ENCODE peak calls at places on chromosomes 6 and 20, in seven cellular contexts. J is dorsolateral prefrontal cortex, F is transverse colon, P is GM12878, U is Peyer's patch, K is choroid plexus epithelial cell, Z is astrocyte of the spinal cord. B is an unnamed sample.
A peak's percentile ranks its signal among the peaks of the same experiment; 100 is the strongest.

GRCh38 chr6:148427333-148427732 is 84.7 kb downstream of the SASH1 start:
- DNase-seq in P (no peak), Z (no peak), U (no peak), J (no peak), K (peak; percentile 66), F (no peak), B (no peak)

GRCh38 chr20:62602550-62602949 is 39.8 kb upstream of the SLCO4A1 start:
- DNase-seq in Z (no peak), P (no peak), F (peak; percentile 23), K (no peak), U (no peak), J (no peak), B (no peak)

GRCh38 chr6:147567141-147567805 is 58.8 kb downstream of the SAMD5 start:
- DNase-seq in P (no peak), J (no peak), U (no peak), K (peak; percentile 13), F (no peak), Z (no peak), B (no peak)

GRCh38 chr6:112014483-112014882 is 39.4 kb upstream of the CCN6 start:
- DNase-seq in F (no peak), J (no peak), Z (peak; percentile 72), K (peak; percentile 64), U (no peak), P (no peak), B (peak; percentile 79)

GRCh38 chr6:130434174-130434873 is 68.5 kb downstream of the TMEM200A start:
- DNase-seq in P (no peak), J (no peak), F (no peak), K (peak; percentile 84), Z (peak; percentile 77), U (no peak), B (peak; percentile 51)

GRCh38 chr6:158565482-158566040 is 5.7 kb downstream of the TMEM181 start:
- DNase-seq in P (no peak), Z (no peak), J (no peak), U (no peak), K (no peak), F (no peak), B (no peak)

GRCh38 chr6:24283043-24283985 is 74.5 kb downstream of the DCDC2 start:
- DNase-seq in U (peak; percentile 19), J (no peak), K (peak; percentile 92), F (peak; percentile 72), P (peak; percentile 59), Z (peak; percentile 85), B (peak; percentile 59)

GRCh38 chr20:52493177-52493711 is 301.7 kb upstream of the ZFP64 start:
- DNase-seq in U (no peak), Z (peak; percentile 25), F (no peak), J (no peak), P (no peak), K (peak; percentile 9), B (no peak)

GRCh38 chr6:156747715-156748114 is 29.5 kb upstream of the ARID1B start:
- DNase-seq in J (no peak), F (no peak), P (no peak), Z (no peak), U (no peak), K (no peak), B (no peak)

GRCh38 chr20:57210054-57210910 is 56.2 kb downstream of the BMP7 start:
- DNase-seq in J (no peak), K (no peak), P (no peak), Z (no peak), U (no peak), F (peak; percentile 17), B (no peak)

GRCh38 chr6:22332726-22333125 is 35.9 kb upstream of the PRL start:
- DNase-seq in K (no peak), P (no peak), Z (no peak), U (no peak), F (no peak), J (no peak), B (no peak)

GRCh38 chr20:38434310-38434741 is 802 bp downstream of the SNHG17 start:
- DNase-seq in Z (no peak), J (no peak), P (no peak), U (peak; percentile 33), K (peak; percentile 46), F (no peak), B (no peak)

GRCh38 chr20:17863577-17864292 is 104.9 kb downstream of the SNX5 start:
- DNase-seq in Z (peak; percentile 37), J (no peak), F (peak; percentile 87), K (no peak), U (no peak), P (no peak), B (no peak)

GRCh38 chr20:46970937-46971630 is 76.4 kb downstream of the EYA2 start:
- DNase-seq in J (no peak), U (no peak), F (no peak), K (peak; percentile 87), Z (peak; percentile 81), P (no peak), B (peak; percentile 91)

GRCh38 chr6:7264041-7264440 is 49.0 kb downstream of the SSR1 start:
- DNase-seq in F (no peak), Z (no peak), P (no peak), K (no peak), U (peak; percentile 9), J (no peak), B (no peak)

GRCh38 chr6:20331625-20332024 is 70.1 kb upstream of the E2F3 start:
- DNase-seq in P (no peak), U (no peak), Z (no peak), J (no peak), K (no peak), F (no peak), B (no peak)
- TF ChIP-seq CTCF in P (no peak), U (no peak), Z (no peak), J (no peak), K (no peak), F (no peak), B (no peak)

DNA sequence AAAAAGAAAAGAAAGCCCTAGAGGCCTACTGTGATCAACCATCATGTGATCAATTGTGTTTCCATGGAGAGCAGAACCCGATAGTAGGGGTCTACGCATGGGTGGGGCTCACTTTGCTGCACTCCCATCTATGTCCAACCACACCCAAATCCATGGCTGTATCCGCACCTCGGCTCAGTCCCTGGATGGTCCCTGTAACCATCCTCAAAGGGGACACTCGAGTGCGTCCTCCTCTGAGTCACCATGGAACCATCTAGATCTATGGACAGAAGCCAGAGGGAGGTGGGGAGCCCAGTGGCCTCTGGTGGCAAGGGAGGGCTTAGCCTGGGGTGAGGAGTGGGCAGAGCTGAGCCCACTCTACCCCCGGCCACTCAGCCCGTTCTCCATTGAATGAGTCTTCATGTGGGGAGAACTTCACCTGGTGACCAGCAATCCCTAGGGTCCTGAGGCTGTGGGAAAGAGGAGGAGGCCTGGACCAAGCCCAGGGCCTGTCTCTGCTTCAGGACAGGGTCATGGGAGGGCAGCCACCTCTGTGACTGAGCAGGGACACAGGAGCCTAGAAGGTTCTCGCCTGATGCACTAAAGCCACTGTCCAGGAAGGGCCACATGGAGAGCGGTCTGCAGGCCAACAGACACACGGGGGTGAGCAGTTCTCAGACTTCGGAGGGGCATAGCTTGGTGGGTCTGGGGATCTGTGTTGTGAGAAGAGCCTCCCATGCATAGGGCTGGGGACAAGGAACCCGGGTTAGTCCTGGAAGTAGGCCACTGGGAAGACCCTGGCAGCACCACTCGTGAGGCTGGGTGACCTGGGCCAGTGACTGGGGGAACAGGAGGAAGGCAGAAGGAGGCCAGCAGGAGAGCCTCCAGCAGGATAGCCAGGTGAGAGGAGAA is 19.3 kb downstream of the RAET1L start:
- DNase-seq in P (no peak), K (no peak), Z (no peak), F (no peak), J (no peak), U (no peak), B (no peak)
- TF ChIP-seq CTCF in P (no peak), K (no peak), Z (no peak), F (no peak), J (no peak), U (no peak), B (no peak)

GRCh38 chr20:60048634-60049578 is 90.7 kb downstream of the CDH26 start:
- DNase-seq in P (no peak), Z (no peak), U (no peak), K (no peak), F (no peak), J (no peak), B (no peak)

GRCh38 chr20:60052322-60052721 is 94.1 kb downstream of the CDH26 start:
- DNase-seq in Z (no peak), P (no peak), K (no peak), U (no peak), J (no peak), F (no peak), B (no peak)

GRCh38 chr20:60049601-60050000 is 91.4 kb downstream of the CDH26 start:
- DNase-seq in F (no peak), J (no peak), K (no peak), U (no peak), P (no peak), Z (no peak), B (peak; percentile 10)

GRCh38 chr20:60053125-60053812 is 95.0 kb downstream of the CDH26 start:
- DNase-seq in Z (no peak), P (no peak), K (no peak), F (no peak), J (no peak), U (no peak), B (no peak)

GRCh38 chr20:60050193-60050960 is 92.2 kb downstream of the CDH26 start:
- DNase-seq in J (no peak), U (no peak), K (no peak), F (peak; percentile 21), Z (no peak), P (no peak), B (no peak)
- TF ChIP-seq CTCF in J (no peak), U (no peak), K (no peak), F (no peak), Z (no peak), P (peak; percentile 9), B (peak; percentile 62)

GRCh38 chr6:161829186-161829794 is 555.4 kb upstream of the AGPAT4 start:
- DNase-seq in P (no peak), Z (peak; percentile 30), J (no peak), U (no peak), F (no peak), K (no peak), B (no peak)
- TF ChIP-seq CTCF in P (no peak), Z (peak; percentile 8), J (no peak), U (no peak), F (no peak), K (no peak), B (no peak)

DNA sequence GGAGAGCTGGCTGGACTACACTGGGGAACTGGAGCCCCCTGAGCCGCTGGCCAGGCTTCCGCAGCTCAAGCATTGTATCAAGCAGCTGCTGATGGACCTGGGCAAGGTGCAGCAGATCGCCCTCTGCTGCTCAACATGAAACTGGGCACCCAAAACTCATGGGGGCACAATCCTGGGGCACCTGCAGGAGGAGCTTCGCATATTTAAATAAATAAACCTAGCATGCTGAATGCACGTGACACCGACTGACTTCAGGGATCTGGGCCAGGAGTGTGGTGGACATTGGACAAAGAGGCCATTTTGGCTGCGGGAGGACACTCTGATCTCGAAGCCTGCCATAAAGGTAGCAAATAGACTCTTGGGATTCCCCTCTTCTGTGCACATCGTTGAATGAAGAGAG is 6.8 kb downstream of the SCAND1 start:
- DNase-seq in F (no peak), Z (no peak), K (peak; percentile 50), J (no peak), U (no peak), P (no peak), B (peak; percentile 10)
- TF ChIP-seq CTCF in F (no peak), Z (peak; percentile 37), K (peak; percentile 62), J (peak; percentile 14), U (no peak), P (peak; percentile 34), B (peak; percentile 71)

B was measured in HFFc6.